ENCODE peak calls at places on chromosomes 16 and 17, in eight cellular contexts. V is AG09309; F is GM23248; L is CD8-positive, alpha-beta T cell; M is neuronal stem cell; X is IMR-90; D is endothelial cell of umbilical vein; Z is adipocyte. G is an unnamed sample.

GRCh38 chr17:61240851-61241468 is 158.7 kb upstream of the TBX2 start:
- DNase-seq in V (no peak), F (no peak), L (no peak), M (no peak), X (no peak), D (no peak), Z (no peak), G (no peak)

GRCh38 chr17:44607836-44608690 is 48.2 kb upstream of the MEIOC start:
- DNase-seq in V (no peak), F (peak), L (no peak), M (no peak), X (peak), D (peak), Z (peak), G (no peak)

GRCh38 chr17:76151896-76152454 is 10.9 kb upstream of the FOXJ1 start:
- DNase-seq in V (no peak), F (no peak), L (peak), M (no peak), X (no peak), D (no peak), Z (no peak), G (no peak)

GRCh38 chr16:26859086-26859485 is 207.6 kb upstream of the C16orf82 start:
- DNase-seq in V (no peak), F (no peak), L (no peak), M (no peak), X (no peak), D (no peak), Z (no peak), G (no peak)

GRCh38 chr16:74862743-74863244 is 88.2 kb upstream of the FA2H start:
- DNase-seq in V (no peak), F (peak), L (no peak), M (peak), X (peak), D (peak), Z (peak), G (no peak)

GRCh38 chr17:56506349-56506748 is 87.2 kb upstream of the NOG start:
- DNase-seq in V (no peak), F (no peak), L (no peak), M (no peak), X (no peak), D (no peak), Z (no peak), G (no peak)

GRCh38 chr16:88064889-88065746 is 113.9 kb downstream of the BANP start:
- DNase-seq in V (no peak), F (peak), L (no peak), M (no peak), X (no peak), D (no peak), Z (peak), G (no peak)

GRCh38 chr17:83053779-83054451 is 25.5 kb upstream of the METRNL start:
- DNase-seq in V (no peak), F (no peak), L (peak), M (no peak), X (no peak), D (no peak), Z (no peak), G (no peak)

GRCh38 chr17:42428141-42428944 is 5.3 kb upstream of the CAVIN1 start:
- DNase-seq in V (peak), F (peak), L (peak), M (peak), X (peak), D (peak), Z (peak), G (peak)

GRCh38 chr17:78617371-78618061 is 40.3 kb upstream of the DNAH17 start:
- DNase-seq in V (no peak), F (no peak), L (no peak), M (no peak), X (no peak), D (no peak), Z (peak), G (no peak)

GRCh38 chr17:79799174-79799537 is 2.3 kb upstream of the CBX8 start:
- DNase-seq in V (no peak), F (no peak), L (no peak), M (no peak), X (no peak), D (no peak), Z (no peak), G (no peak)

GRCh38 chr17:50331085-50331791 is 14.7 kb upstream of the XYLT2 start:
- DNase-seq in V (peak), F (peak), L (no peak), M (no peak), X (peak), D (no peak), Z (peak), G (peak)

GRCh38 chr17:30344283-30345088 is 10.6 kb upstream of the TMIGD1 start:
- DNase-seq in V (no peak), F (peak), L (no peak), M (no peak), X (peak), D (peak), Z (peak), G (no peak)

GRCh38 chr17:58335061-58335731 is 6.6 kb upstream of the TSPOAP1 start:
- DNase-seq in V (no peak), F (no peak), L (peak), M (no peak), X (no peak), D (no peak), Z (no peak), G (no peak)

GRCh38 chr17:9226130-9226793 is 205.0 kb downstream of the NTN1 start:
- DNase-seq in V (no peak), F (no peak), L (no peak), M (no peak), X (no peak), D (no peak), Z (no peak), G (no peak)

GRCh38 chr17:81574643-81574956 is 22.4 kb upstream of the FAAP100 start:
- DNase-seq in V (no peak), F (no peak), L (no peak), M (no peak), X (no peak), D (no peak), Z (no peak), G (no peak)

GRCh38 chr17:9208381-9208780 is 187.1 kb downstream of the NTN1 start:
- DNase-seq in V (no peak), F (no peak), L (no peak), M (no peak), X (no peak), D (no peak), Z (no peak), G (no peak)

GRCh38 chr16:10616744-10617640 is 36.6 kb upstream of the EMP2 start:
- DNase-seq in V (no peak), F (peak), L (no peak), M (no peak), X (peak), D (no peak), Z (peak), G (no peak)

GRCh38 chr16:3578121-3578520 is 918 bp upstream of the NLRC3 start:
- DNase-seq in V (no peak), F (no peak), L (peak), M (no peak), X (no peak), D (no peak), Z (no peak), G (no peak)

GRCh38 chr17:77963441-77963840 is 4.9 kb downstream of the TNRC6C start:
- DNase-seq in V (peak), F (peak), L (peak), M (peak), X (peak), D (peak), Z (peak), G (no peak)

GRCh38 chr17:79910985-79911361 is 71.7 kb upstream of the CBX4 start:
- DNase-seq in V (no peak), F (no peak), L (no peak), M (no peak), X (no peak), D (no peak), Z (no peak), G (no peak)

GRCh38 chr17:2694381-2695242 is 17.0 kb downstream of the CLUH start:
- DNase-seq in V (no peak), F (no peak), L (no peak), M (no peak), X (no peak), D (no peak), Z (no peak), G (no peak)

GRCh38 chr17:74011963-74012362 is 191.5 kb upstream of the RPL38 start:
- DNase-seq in V (no peak), F (no peak), L (no peak), M (no peak), X (no peak), D (no peak), Z (no peak), G (no peak)

GRCh38 chr16:83470406-83470805 is 337.4 kb upstream of the HSBP1 start:
- DNase-seq in V (peak), F (peak), L (no peak), M (no peak), X (peak), D (no peak), Z (peak), G (no peak)

GRCh38 chr17:79388556-79389295 is 222.1 kb downstream of the RBFOX3 start:
- DNase-seq in V (no peak), F (peak), L (no peak), M (peak), X (peak), D (peak), Z (peak), G (no peak)

GRCh38 chr17:74768763-74769114 is 7.4 kb downstream of the NAT9 start:
- DNase-seq in V (no peak), F (no peak), L (no peak), M (no peak), X (no peak), D (no peak), Z (no peak), G (no peak)

GRCh38 chr16:86567701-86568571 is 1.3 kb downstream of the FOXC2 start:
- DNase-seq in V (no peak), F (peak), L (no peak), M (no peak), X (peak), D (peak), Z (peak), G (no peak)
- H3K4me3 ChIP-seq in V (peak), F (peak), L (no peak), M (no peak), X (peak), D (peak), Z (peak), G (peak)

DNA sequence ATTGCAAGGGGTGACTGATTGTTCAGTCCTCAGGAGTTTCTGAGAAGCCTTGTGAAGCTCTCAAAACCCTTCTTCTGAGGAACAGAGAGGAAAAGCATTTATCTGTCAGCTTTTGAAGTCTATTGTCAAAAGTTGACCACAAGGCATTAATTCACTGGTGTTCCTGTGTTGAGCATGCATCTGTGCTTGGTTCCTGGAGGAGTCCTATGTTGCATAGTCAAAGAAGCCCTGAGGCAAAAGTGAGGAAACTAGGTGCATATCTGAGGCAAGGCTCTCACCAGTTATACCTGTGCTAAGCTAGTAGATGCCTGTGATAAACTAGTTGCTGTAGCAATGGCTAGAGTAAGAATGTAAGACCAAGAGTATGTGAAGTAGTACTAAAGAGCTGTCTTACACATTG is 1.8 kb upstream of the HEATR6 start:
- DNase-seq in V (no peak), F (no peak), L (no peak), M (no peak), X (no peak), D (no peak), Z (no peak), G (no peak)
- H3K4me3 ChIP-seq in V (no peak), F (peak), L (no peak), M (no peak), X (no peak), D (no peak), Z (peak), G (no peak)

GRCh38 chr16:89197033-89197632 is 3.2 kb downstream of the SLC22A31 start:
- DNase-seq in V (no peak), F (no peak), L (no peak), M (no peak), X (no peak), D (no peak), Z (no peak), G (no peak)

GRCh38 chr16:89197633-89198416 is 2.5 kb downstream of the SLC22A31 start:
- DNase-seq in V (no peak), F (no peak), L (no peak), M (no peak), X (no peak), D (no peak), Z (no peak), G (no peak)

GRCh38 chr16:89199241-89200123 is 855 bp downstream of the SLC22A31 start:
- DNase-seq in V (no peak), F (no peak), L (no peak), M (no peak), X (no peak), D (no peak), Z (no peak), G (no peak)

GRCh38 chr16:89200124-89200849 is at the start of gene SLC22A31:
- DNase-seq in V (no peak), F (peak), L (no peak), M (no peak), X (no peak), D (no peak), Z (no peak), G (no peak)

DNA sequence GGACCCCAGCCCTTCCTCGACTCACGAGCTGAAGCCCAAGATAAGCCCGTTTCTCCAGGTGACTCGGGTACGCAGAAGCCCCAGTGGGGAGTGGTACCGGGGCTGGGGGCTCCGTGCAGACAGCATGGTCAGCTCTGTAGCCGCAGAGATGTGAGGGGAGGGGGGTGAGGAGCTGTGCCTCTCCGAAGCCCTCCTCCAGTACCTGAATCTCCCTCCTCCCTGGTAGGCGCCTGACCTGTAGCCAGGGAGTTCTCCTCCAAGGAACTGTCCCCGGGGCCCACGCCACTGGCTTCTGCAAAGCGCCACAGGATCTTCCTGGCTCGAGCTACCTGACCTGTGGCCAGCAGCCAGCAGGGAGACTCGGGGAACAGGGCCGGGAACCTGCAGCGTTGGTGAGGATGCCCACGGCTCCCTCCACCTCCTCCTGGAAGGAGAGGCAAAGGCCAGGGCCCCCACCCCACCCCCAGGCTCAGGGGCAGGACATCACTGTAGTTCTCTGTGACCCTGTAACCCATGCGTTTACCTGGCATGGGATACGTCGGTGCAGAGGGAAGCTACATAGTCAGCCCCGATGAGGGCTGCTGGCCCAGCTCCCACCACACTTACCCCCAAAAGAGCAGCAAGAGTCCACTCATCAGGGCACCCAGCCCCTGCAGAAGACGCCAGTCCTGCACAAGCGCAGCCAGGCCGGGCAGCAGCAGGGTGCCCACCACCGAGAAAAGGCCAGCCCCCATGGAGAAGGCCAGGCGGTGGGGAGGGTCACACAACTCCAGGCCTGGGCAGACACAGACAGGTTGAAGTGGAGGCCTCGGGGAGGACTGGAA is 1.7 kb downstream of the SLC22A31 start:
- DNase-seq in V (no peak), F (no peak), L (no peak), M (no peak), X (no peak), D (no peak), Z (no peak), G (no peak)
- H3K4me3 ChIP-seq in V (no peak), F (no peak), L (no peak), M (no peak), X (no peak), D (no peak), Z (no peak), G (no peak)

DNA sequence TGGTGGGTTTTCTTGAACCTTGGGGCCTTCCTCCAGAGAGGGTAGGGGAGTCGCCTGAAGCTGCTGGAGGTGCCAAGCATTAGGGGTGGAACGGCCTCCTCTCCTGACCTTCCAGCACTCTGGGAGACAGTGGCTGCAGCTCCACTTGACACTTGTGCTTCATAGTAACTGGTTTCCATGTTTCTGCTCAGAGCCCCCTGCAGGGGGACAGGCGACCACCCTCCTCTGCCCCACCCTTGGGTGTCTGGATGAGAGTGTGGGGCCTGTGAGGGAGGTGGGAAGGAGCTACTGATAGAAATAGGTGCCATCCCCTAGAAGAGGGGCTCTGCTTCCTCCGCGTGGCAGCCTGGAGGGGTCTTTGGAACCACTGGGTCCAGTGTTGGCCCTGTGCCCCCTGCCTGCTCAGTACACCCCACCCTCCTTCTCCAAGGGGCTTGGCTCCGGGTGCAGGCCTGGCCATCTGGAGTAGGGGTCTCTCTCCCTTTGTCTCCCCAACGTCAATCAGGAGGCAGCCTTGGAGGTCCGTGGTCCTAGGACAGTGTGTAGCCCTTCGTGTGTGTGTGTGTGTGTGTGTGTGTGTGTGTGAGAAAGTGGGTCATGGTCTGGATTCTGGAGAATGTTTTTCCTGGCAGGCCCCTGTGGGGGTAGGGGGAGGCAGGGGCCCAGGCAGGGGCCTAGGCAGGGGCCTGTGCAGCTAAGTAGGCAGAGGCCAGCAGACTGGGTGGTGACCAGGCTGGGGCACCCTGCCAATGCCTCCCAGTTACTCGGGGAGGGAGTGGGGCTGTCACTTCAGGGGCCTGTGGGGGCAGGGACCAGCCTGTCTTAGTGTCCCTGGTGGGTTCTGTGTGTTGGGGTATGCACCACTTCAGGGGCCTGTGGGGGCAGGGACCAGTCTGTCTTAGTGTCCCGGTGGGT is 4.9 kb downstream of the LASP1 start:
- DNase-seq in V (no peak), F (peak), L (no peak), M (no peak), X (no peak), D (no peak), Z (peak), G (no peak)
- H3K4me3 ChIP-seq in V (peak), F (peak), L (no peak), M (no peak), X (no peak), D (no peak), Z (peak), G (no peak)

GRCh38 chr17:31394544-31394943 is 3.1 kb downstream of the RAB11FIP4 start:
- DNase-seq in V (peak), F (peak), L (peak), M (peak), X (peak), D (peak), Z (peak), G (peak)
- H3K4me3 ChIP-seq in V (no peak), F (no peak), L (no peak), M (no peak), X (no peak), D (no peak), Z (no peak), G (no peak)

GRCh38 chr17:63223212-63223911 is 222.7 kb downstream of the CYB561 start:
- DNase-seq in V (no peak), F (no peak), L (no peak), M (no peak), X (no peak), D (no peak), Z (no peak), G (no peak)

GRCh38 chr17:63221941-63222340 is 224.2 kb downstream of the CYB561 start:
- DNase-seq in V (no peak), F (no peak), L (no peak), M (no peak), X (no peak), D (no peak), Z (no peak), G (no peak)

GRCh38 chr17:63224644-63225043 is 221.5 kb downstream of the CYB561 start:
- DNase-seq in V (no peak), F (no peak), L (no peak), M (no peak), X (no peak), D (no peak), Z (no peak), G (no peak)

GRCh38 chr17:63222655-63223054 is 223.5 kb downstream of the CYB561 start:
- DNase-seq in V (no peak), F (peak), L (no peak), M (no peak), X (peak), D (peak), Z (no peak), G (no peak)
- H3K4me3 ChIP-seq in V (no peak), F (no peak), L (no peak), M (no peak), X (no peak), D (no peak), Z (no peak), G (no peak)

DNA sequence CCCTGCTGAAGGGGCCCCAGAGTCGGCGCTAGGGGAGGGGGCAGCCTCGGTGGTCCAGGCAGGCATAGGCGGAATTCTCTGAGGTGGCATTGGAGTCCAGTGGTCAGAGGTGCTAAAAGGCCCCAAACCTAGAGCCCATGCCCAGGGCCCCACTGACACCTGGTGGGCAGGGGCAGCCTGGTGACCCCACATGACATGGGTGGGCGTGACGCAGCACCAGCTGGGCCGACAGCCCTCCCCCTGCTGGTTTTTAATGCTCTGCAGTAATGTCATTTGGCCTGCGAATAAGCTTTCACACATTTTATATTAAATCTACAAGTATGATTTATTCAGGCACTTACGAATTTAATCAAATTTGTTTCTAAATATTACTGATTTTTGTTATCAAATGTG is 2.1 kb upstream of the RNPS1 start:
- DNase-seq in V (no peak), F (no peak), L (no peak), M (no peak), X (no peak), D (no peak), Z (no peak), G (no peak)
- H3K4me3 ChIP-seq in V (no peak), F (peak), L (no peak), M (peak), X (no peak), D (no peak), Z (peak), G (no peak)

GRCh38 chr17:64653325-64653984 is 8.7 kb downstream of the SMURF2 start:
- DNase-seq in V (no peak), F (peak), L (no peak), M (no peak), X (peak), D (no peak), Z (peak), G (no peak)

GRCh38 chr17:64655704-64656103 is 6.4 kb downstream of the SMURF2 start:
- DNase-seq in V (no peak), F (no peak), L (no peak), M (no peak), X (no peak), D (no peak), Z (no peak), G (no peak)

GRCh38 chr17:64651889-64652288 is 10.2 kb downstream of the SMURF2 start:
- DNase-seq in V (no peak), F (peak), L (no peak), M (no peak), X (no peak), D (no peak), Z (peak), G (no peak)

GRCh38 chr17:64657610-64658125 is 4.4 kb downstream of the SMURF2 start:
- DNase-seq in V (no peak), F (peak), L (no peak), M (no peak), X (no peak), D (no peak), Z (no peak), G (no peak)

GRCh38 chr17:64653985-64654355 is 8.1 kb downstream of the SMURF2 start:
- DNase-seq in V (no peak), F (peak), L (no peak), M (no peak), X (no peak), D (no peak), Z (peak), G (no peak)
- H3K4me3 ChIP-seq in V (no peak), F (peak), L (no peak), M (no peak), X (no peak), D (no peak), Z (peak), G (no peak)